ENCODE peak calls at places on chromosomes 13 and 19, in six cellular contexts. I is HCT116, A is neural progenitor cell, D is hepatocyte, F is GM23338, V is MM.1S. X is an unnamed sample.

GRCh38 chr19:16001481-16002312 is 52.9 kb downstream of the OR10H4 start:
- DNase-seq in V (peak; percentile 26), F (no peak), D (no peak), I (no peak), A (no peak), X (peak; percentile 15)

GRCh38 chr19:54162241-54162805 is 2.8 kb upstream of the LENG1 start:
- DNase-seq in A (peak; percentile 83), F (peak; percentile 90), I (peak; percentile 65), V (peak; percentile 68), D (peak; percentile 91), X (peak; percentile 86)

GRCh38 chr19:5125797-5126497 is 157.0 kb downstream of the KDM4B start:
- DNase-seq in I (no peak), F (peak; percentile 84), A (peak; percentile 51), D (no peak), V (no peak), X (no peak)

GRCh38 chr19:16714702-16715294 is 4.8 kb upstream of the NWD1 start:
- DNase-seq in A (peak; percentile 68), I (peak; percentile 48), V (no peak), D (peak; percentile 25), F (peak; percentile 76), X (peak; percentile 69)

GRCh38 chr13:73740681-73741080 is 393.5 kb downstream of the KLF12 start:
- DNase-seq in F (no peak), A (no peak), D (no peak), I (no peak), V (no peak), X (no peak)

GRCh38 chr13:34869737-34870136 is 72.3 kb upstream of the NBEA start:
- DNase-seq in V (no peak), D (no peak), F (no peak), I (no peak), A (peak; percentile 20), X (no peak)

GRCh38 chr13:75637101-75637774 is 1.1 kb downstream of the LMO7 start:
- DNase-seq in A (no peak), D (no peak), I (no peak), V (no peak), F (peak; percentile 56), X (no peak)

GRCh38 chr13:23673354-23673753 is 103.1 kb downstream of the TNFRSF19 start:
- DNase-seq in F (no peak), A (no peak), D (peak; percentile 49), I (no peak), V (no peak), X (peak; percentile 82)

GRCh38 chr19:51318687-51319675 is 7.5 kb downstream of the IGLON5 start:
- DNase-seq in A (peak; percentile 42), D (no peak), I (no peak), F (no peak), V (no peak), X (no peak)

GRCh38 chr19:31260171-31260933 is 88.9 kb downstream of the TSHZ3 start:
- DNase-seq in V (no peak), F (no peak), D (no peak), A (no peak), I (no peak), X (no peak)

GRCh38 chr19:741506-742131 is 9.3 kb upstream of the MISP start:
- DNase-seq in I (no peak), F (peak; percentile 90), D (no peak), V (peak; percentile 35), A (peak; percentile 70), X (peak; percentile 18)

GRCh38 chr13:47650221-47650620 is 350.9 kb downstream of the SUCLA2 start:
- DNase-seq in A (no peak), F (no peak), V (no peak), D (no peak), I (no peak), X (no peak)

GRCh38 chr19:28694812-28695211 is 518.1 kb downstream of the UQCRFS1 start:
- DNase-seq in A (no peak), F (no peak), I (no peak), D (no peak), V (no peak), X (no peak)

GRCh38 chr13:73767747-73768315 is 366.4 kb downstream of the KLF12 start:
- DNase-seq in V (no peak), D (no peak), A (peak; percentile 50), F (peak; percentile 59), I (no peak), X (peak; percentile 27)

GRCh38 chr19:2443785-2444182 is 13.0 kb downstream of the LMNB2 start:
- DNase-seq in D (no peak), I (no peak), F (no peak), A (no peak), V (no peak), X (no peak)

GRCh38 chr19:1214862-1215731 is 9.5 kb downstream of the STK11 start:
- DNase-seq in F (no peak), A (no peak), I (no peak), D (no peak), V (no peak), X (peak; percentile 60)

GRCh38 chr13:27242642-27243185 is 8.6 kb upstream of the RPL21 start:
- DNase-seq in V (no peak), I (no peak), F (no peak), A (no peak), D (no peak), X (peak; percentile 18)

GRCh38 chr19:16943942-16944625 is 55.3 kb downstream of the F2RL3 start:
- DNase-seq in I (no peak), D (no peak), F (no peak), V (no peak), A (no peak), X (no peak)

GRCh38 chr13:98466634-98467236 is 110.2 kb downstream of the STK24 start:
- DNase-seq in D (no peak), V (no peak), I (no peak), A (peak; percentile 68), F (peak; percentile 84), X (peak; percentile 50)

GRCh38 chr13:84430015-84430414 is 547.7 kb upstream of the SLITRK1 start:
- DNase-seq in I (no peak), A (no peak), F (no peak), V (no peak), D (no peak), X (no peak)

GRCh38 chr13:29922896-29923295 is 72.5 kb upstream of the UBL3 start:
- DNase-seq in I (no peak), D (no peak), V (no peak), A (no peak), F (no peak), X (peak; percentile 72)

GRCh38 chr19:43592800-43593350 is 3.1 kb downstream of the IRGQ start:
- DNase-seq in D (no peak), I (no peak), V (no peak), F (no peak), A (no peak), X (no peak)

GRCh38 chr19:29001922-29002247 is 211.1 kb downstream of the UQCRFS1 start:
- DNase-seq in D (no peak), V (no peak), I (no peak), F (no peak), A (no peak), X (no peak)

GRCh38 chr13:46679369-46680180 is 117.4 kb downstream of the ESD start:
- DNase-seq in I (no peak), F (no peak), V (peak; percentile 76), A (peak; percentile 39), D (peak; percentile 33), X (no peak)

GRCh38 chr19:55362990-55363716 is at the start of gene GARIN5B:
- DNase-seq in I (no peak), D (no peak), A (peak; percentile 66), F (no peak), V (no peak), X (no peak)

GRCh38 chr19:55366790-55367189 is 3.5 kb downstream of the IL11 start:
- DNase-seq in A (no peak), F (no peak), V (no peak), D (no peak), I (no peak), X (no peak)

GRCh38 chr19:55368106-55368505 is 2.2 kb downstream of the IL11 start:
- DNase-seq in V (no peak), D (no peak), A (no peak), F (no peak), I (no peak), X (no peak)

GRCh38 chr19:55365245-55365644 is 2.2 kb upstream of the GARIN5B start:
- DNase-seq in V (no peak), A (no peak), D (no peak), F (no peak), I (no peak), X (no peak)

GRCh38 chr19:55365922-55366321 is 2.9 kb upstream of the GARIN5B start:
- DNase-seq in F (no peak), I (no peak), D (no peak), V (no peak), A (no peak), X (no peak)
- TF ChIP-seq EZH2 in F (no peak), I (no peak), D (no peak), V (no peak), A (no peak), X (no peak)

DNA sequence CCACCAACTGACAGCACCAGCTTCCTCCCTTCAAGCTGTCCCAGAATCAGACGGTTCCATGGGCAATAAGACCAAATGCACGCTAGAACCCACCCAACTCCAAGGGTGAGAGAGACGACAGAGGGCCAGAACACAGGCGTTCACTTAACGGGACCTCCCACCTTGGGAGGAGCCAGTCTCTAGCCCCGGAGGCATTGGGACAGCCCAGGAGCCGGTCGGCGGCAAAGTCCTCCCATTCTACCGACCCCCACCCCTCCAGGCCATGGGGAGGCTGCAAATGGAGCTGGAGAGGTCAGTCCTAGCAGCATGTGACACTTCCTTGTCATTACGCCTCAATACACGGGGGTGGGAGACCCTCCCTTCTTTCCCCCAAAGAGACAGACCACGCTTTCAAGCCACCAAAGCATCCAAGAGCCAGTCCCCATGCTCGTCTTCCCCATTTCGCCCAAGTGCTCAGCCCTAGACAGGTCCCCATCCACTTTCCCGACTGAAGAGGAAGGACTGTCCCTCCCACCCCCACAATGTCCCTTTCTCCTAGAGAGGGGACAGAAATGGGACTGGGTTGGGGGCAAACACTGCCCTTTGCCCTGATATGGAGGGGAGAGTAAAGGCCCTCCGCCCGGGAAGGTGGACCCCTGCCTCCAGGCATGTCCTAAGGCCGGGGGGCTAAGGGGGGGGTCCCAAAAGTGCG is 967 bp downstream of the KHSRP start:
- DNase-seq in A (peak; percentile 75), D (peak; percentile 78), I (no peak), V (peak; percentile 55), F (peak; percentile 74), X (peak; percentile 50)
- TF ChIP-seq EZH2phosphoT487 in A (no peak), D (no peak), I (no peak), V (no peak), F (no peak), X (no peak)

GRCh38 chr13:50268500-50268899 is 253.3 kb downstream of the KCNRG start:
- DNase-seq in A (no peak), I (no peak), V (no peak), F (no peak), D (no peak), X (no peak)
- TF ChIP-seq CTCF in A (no peak), I (no peak), V (no peak), F (peak; percentile 28), D (peak; percentile 9), X (peak; percentile 40)

DNA sequence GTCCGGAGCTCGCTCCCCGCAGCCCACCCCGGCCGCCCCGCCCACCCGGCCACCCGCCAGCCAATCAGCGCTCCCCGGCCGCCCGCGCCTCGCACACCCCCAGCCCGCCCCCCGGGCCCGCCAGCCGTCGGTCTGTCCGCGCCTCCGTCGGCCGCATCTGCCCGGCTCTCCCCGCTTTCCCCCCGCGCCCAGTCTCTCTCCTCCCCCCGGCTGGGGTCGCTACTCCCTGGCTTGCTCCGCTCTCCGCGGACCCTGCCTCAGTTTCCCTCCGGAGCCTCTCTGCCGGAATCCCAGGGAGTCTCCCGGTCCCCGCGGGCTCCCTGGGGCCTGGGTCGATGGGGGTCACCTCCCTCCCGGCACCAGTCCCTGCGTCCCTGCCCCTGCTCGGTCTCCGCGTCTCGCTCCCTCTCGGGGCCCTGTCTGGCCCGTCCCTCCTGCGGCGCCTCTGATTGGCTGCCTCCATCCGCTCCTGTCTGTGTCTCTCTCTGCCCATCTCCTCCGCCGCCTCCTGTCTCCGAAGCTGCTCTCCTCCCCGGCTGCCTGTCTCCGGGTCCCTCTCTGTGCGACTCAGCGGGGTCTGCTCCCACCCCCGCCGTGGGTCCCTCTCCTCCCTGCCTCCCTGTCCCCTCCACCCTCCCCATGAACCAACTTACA is 485 bp downstream of the IL11 start:
- DNase-seq in A (peak; percentile 87), I (no peak), D (peak; percentile 68), F (peak; percentile 94), V (no peak), X (peak; percentile 72)
- TF ChIP-seq EZH2 in A (no peak), I (no peak), D (no peak), F (no peak), V (peak; percentile 98), X (no peak)